ENCODE peak calls at places on chromosomes 11 and 22, in six cellular contexts. H, K, I, W, Z and P are unnamed samples. For H3K27me3, the result is how much of the 10 kb centered on the place peaks cover.

GRCh38 chr11:126501641-126502040 is 146.2 kb downstream of the ST3GAL4 start:
- DNase-seq in H (no peak), K (no peak), I (no peak), W (no peak), Z (no peak), P (peak)

GRCh38 chr11:119237515-119237914 is 31.4 kb downstream of the CBL start:
- DNase-seq in H (no peak), K (no peak), I (no peak), W (no peak), Z (no peak), P (no peak)

GRCh38 chr11:64303109-64304031 is 2.0 kb upstream of the ESRRA start:
- DNase-seq in H (no peak), K (no peak), I (no peak), W (no peak), Z (no peak), P (no peak)

GRCh38 chr11:90558328-90558865 is 335.5 kb upstream of the CHORDC1 start:
- DNase-seq in H (no peak), K (no peak), I (no peak), W (no peak), Z (no peak), P (no peak)

GRCh38 chr11:50214376-50214775 is 181.7 kb downstream of the OR4C45 start:
- DNase-seq in H (no peak), K (no peak), I (no peak), W (no peak), Z (no peak), P (no peak)

GRCh38 chr11:126350811-126351210 is 4.7 kb upstream of the ST3GAL4 start:
- DNase-seq in H (no peak), K (no peak), I (no peak), W (no peak), Z (no peak), P (no peak)

GRCh38 chr11:34624069-34624468 is 3.2 kb downstream of the EHF start:
- DNase-seq in H (peak), K (no peak), I (no peak), W (peak), Z (no peak), P (peak)

GRCh38 chr11:80028998-80029397 is 588.2 kb upstream of the TENM4 start:
- DNase-seq in H (no peak), K (no peak), I (no peak), W (no peak), Z (no peak), P (no peak)

GRCh38 chr11:26158251-26158650 is 173.7 kb upstream of the ANO3 start:
- DNase-seq in H (no peak), K (no peak), I (no peak), W (no peak), Z (no peak), P (no peak)

GRCh38 chr11:2294340-2295290 is 7.1 kb downstream of the C11orf21 start:
- DNase-seq in H (no peak), K (peak), I (no peak), W (no peak), Z (no peak), P (peak)

GRCh38 chr11:16779436-16779835 is 41.0 kb downstream of the C11orf58 start:
- DNase-seq in H (no peak), K (no peak), I (peak), W (no peak), Z (no peak), P (no peak)

GRCh38 chr11:130582176-130582575 is 133.7 kb downstream of the ADAMTS15 start:
- DNase-seq in H (no peak), K (no peak), I (no peak), W (no peak), Z (no peak), P (no peak)

GRCh38 chr22:39728236-39728860 is 157.8 kb downstream of the CACNA1I start:
- DNase-seq in H (no peak), K (no peak), I (no peak), W (no peak), Z (no peak), P (no peak)

GRCh38 chr11:64787526-64788320 is 9.4 kb upstream of the SF1 start:
- DNase-seq in H (no peak), K (peak), I (no peak), W (peak), Z (peak), P (no peak)

GRCh38 chr22:45240810-45241631 is at the start of gene KIAA0930:
- DNase-seq in H (no peak), K (peak), I (peak), W (peak), Z (peak), P (peak)

GRCh38 chr11:5531053-5531831 is 14.7 kb upstream of the UBQLNL start:
- DNase-seq in H (no peak), K (no peak), I (no peak), W (no peak), Z (no peak), P (no peak)

GRCh38 chr22:29300807-29301601 is 5.4 kb upstream of the GAS2L1 start:
- DNase-seq in H (no peak), K (no peak), I (no peak), W (no peak), Z (no peak), P (no peak)

GRCh38 chr11:9736365-9736764 is 72.5 kb downstream of the SWAP70 start:
- DNase-seq in H (no peak), K (no peak), I (no peak), W (no peak), Z (no peak), P (no peak)

GRCh38 chr11:8247312-8247711 is 16.4 kb downstream of the LMO1 start:
- DNase-seq in H (no peak), K (no peak), I (no peak), W (peak), Z (no peak), P (no peak)

GRCh38 chr22:46355369-46355995 is 20.0 kb downstream of the TRMU start:
- DNase-seq in H (no peak), K (peak), I (no peak), W (peak), Z (peak), P (peak)
- TF ChIP-seq CTCF in H (peak), K (peak), I (peak), W (peak), Z (peak), P (peak)

GRCh38 chr11:112963368-112963955 is 2.2 kb downstream of the NCAM1 start:
- DNase-seq in H (no peak), K (peak), I (no peak), W (no peak), Z (no peak), P (no peak)

GRCh38 chr11:112961146-112961668 is at the start of gene NCAM1:
- DNase-seq in H (no peak), K (peak), I (peak), W (peak), Z (peak), P (no peak)

GRCh38 chr11:112962854-112963367 is 1.7 kb downstream of the NCAM1 start:
- DNase-seq in H (no peak), K (peak), I (no peak), W (peak), Z (no peak), P (no peak)

GRCh38 chr11:112961751-112962747 is 829 bp downstream of the NCAM1 start:
- DNase-seq in H (no peak), K (peak), I (no peak), W (no peak), Z (no peak), P (no peak)

GRCh38 chr11:112958670-112959069 is 2.5 kb upstream of the NCAM1 start:
- DNase-seq in H (no peak), K (no peak), I (no peak), W (no peak), Z (no peak), P (no peak)
- H3K27me3 ChIP-seq in H (under half), K (under half), I (under half), W (under half), Z (under half), P (under half)

DNA sequence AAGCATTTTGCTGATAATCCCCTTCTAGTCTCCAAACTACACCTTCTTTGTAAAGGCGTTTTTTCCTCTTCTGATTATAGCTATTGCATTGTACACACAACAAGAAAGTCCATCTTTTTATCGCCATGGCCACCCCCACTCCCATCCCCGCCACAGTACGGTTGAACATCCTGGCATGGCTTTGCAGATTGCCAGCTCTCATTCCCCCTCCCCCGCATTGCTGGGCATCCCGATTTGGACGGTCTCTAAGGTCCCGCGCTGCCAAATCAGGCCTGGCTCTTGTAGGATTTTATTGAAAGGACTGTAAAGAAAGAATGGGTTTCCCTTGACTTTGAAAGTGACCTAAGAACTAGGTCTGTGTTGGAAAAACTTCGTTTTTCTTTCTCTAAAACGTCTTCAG is 921 bp upstream of the SLC6A5 start:
- DNase-seq in H (no peak), K (no peak), I (no peak), W (no peak), Z (no peak), P (no peak)
- TF ChIP-seq POLR2A in H (no peak), K (no peak), I (no peak), W (no peak), Z (no peak), P (no peak)

DNA sequence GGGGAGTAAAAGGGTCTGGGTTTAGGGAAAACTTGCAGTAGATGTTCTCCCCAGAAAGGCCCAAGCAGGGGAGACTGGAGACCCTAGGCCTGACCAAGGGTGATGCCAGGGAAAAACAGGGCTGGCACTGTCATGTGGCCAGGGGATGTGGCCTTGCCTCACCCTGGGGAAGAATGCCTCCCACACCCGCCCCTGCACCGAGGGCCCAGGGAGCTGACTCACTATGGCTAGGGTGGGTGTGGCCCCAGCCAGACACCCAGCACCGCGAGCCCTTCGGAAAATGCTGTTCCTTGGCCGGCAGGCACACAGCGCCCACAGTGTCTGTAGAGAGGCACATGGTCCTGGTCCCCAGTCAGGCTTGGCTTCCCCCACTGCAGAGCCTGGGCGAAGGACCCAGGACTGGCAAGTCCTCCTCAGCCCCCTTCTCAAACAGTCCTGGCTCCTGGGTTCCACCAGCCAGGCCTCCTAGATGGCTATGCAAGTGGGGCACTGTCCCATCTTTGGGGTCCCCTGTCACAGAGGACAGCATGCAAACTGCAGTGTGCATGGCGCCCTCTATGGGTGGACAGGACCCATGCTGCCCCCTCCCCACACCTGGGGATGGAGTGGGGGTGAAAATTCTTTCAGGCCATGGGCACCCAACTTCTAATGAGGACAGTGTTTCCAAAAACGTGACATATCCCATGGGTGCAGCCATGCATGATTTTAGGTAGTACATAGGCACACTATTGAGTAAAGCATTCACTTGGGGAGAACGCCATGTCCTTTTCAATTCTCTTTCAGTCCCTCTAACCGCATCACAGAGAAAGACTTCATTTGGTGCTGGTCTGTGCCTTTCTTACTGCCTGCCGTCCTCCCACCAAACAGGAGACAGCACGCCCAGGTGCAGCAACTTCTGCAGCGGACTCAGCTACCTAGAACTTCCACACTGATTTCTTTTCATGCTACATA is 15.2 kb downstream of the TMPRSS5 start:
- DNase-seq in H (no peak), K (no peak), I (peak), W (no peak), Z (peak), P (no peak)
- TF ChIP-seq CTCF in H (peak), K (no peak), I (peak), W (no peak), Z (no peak), P (no peak)

DNA sequence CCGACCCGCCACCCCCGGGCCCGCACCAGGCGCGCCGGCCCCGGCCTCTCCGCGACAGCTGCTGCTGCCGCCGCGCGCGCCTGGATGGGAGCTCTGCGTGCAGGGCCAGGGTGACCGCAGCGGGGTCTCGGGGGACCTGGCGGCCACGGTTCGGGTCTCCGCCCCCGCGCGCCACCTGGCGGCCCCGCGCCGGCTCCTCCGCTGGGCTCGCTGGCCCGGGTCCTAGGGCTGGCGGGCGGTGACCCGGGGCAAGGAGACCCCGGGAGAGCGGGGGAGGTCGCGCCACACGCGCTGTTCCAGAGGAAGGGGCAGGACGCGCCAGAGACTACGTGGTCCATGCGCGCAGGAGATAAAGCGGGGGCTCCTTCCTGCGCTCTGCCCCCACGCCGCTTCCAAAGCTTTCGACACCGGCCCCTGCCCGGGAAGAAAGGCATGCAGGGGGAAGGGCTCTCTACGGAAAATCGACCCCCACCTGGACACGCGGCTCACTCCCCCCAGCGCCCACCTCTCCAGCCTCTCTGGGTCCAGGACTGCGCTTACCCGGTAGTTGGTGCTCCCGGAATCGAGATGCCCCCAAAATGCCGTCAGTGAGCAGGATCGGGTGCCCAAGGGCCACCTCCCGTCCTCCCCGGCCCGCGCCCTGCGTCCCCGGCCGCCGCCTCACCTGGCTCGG is 480 bp downstream of the SHANK2 start:
- DNase-seq in H (no peak), K (no peak), I (no peak), W (peak), Z (no peak), P (peak)
- H3K27me3 ChIP-seq in H (under half), K (under half), I (under half), W (under half), Z (under half), P (under half)

GRCh38 chr22:35648066-35649025 is at the start of gene APOL6:
- DNase-seq in H (peak), K (no peak), I (no peak), W (peak), Z (peak), P (no peak)
- TF ChIP-seq POLR2A in H (peak), K (peak), I (no peak), W (peak), Z (peak), P (no peak)

DNA sequence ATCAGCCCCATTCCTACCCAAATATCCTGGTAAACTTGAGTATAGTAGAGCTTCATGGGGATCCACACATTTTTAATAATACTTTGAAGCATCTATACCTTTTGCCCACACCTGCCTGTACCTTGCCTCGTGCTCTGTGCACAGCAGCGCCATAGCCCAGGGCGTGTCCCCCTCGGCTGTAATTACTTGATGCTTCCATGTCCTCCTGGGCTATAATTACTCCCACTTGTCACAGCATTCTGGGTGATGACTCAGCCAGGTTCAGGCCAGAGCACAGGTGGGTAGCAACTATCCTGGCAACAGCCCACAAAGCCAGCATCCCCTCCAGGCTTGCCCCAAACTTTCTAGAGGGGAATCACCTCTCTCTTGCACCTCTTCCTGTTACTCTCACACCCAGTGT is 23.7 kb upstream of the SLC36A4 start:
- DNase-seq in H (no peak), K (no peak), I (no peak), W (no peak), Z (no peak), P (no peak)
- TF ChIP-seq CTCF in H (no peak), K (no peak), I (no peak), W (no peak), Z (no peak), P (no peak)

GRCh38 chr22:50016988-50017700 is 4.6 kb upstream of the IL17REL start:
- DNase-seq in H (peak), K (no peak), I (no peak), W (no peak), Z (no peak), P (no peak)
- H3K27me3 ChIP-seq in H (under half), K (under half), I (under half), W (under half), Z (half or more), P (under half)

DNA sequence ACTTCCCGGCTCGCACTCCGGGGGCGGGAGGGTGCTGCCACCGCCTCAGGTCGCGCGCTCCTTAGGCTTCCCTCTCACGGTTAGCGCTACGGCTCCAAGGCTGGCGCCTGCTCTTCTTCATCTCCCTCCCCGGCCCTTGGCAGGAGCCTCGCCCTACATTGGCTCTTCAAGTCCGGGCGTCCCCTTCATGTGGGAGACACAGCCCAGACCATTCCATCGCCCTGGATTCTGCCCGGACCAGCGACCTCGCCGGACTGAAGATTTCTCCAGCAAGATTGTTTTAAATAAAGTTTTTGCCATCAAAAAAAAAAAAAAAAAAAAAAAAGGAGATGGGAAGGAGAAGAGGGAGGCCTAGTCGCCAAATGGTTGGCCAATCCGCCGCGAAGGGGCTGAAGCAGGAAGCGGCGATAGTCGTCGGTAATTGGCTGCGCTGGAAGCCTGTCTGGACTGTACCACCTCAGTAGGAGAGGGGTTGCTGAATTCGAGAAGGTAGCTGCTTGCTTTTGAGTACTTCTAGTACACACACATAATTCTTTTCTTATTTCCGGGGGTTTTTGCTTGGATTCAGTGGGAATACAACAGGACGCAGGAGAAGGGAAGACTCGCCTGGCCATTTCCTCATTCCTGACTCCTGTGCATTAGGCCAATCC is 724 bp upstream of the ZDHHC5 start:
- DNase-seq in H (no peak), K (peak), I (peak), W (peak), Z (peak), P (peak)
- TF ChIP-seq POLR2A in H (peak), K (no peak), I (no peak), W (no peak), Z (no peak), P (no peak)